ENCODE peak calls at places on chromosomes 11 and 22, in nine cellular contexts. Y is activated CD4-positive, alpha-beta T cell treated with anti-CD3 and anti-CD28 coated beads, Interleukin-2, amount 50 U/mL, for 48 hours; D is anterior cingulate cortex; G is GOT3; B is heart left ventricle; Z is stimulated activated CD8-positive, alpha-beta memory T cell treated with anti-CD3 and anti-CD28 coated beads, Interleukin-15, amount 100 ng/mL, for 1 hour; T is WTC11; L is GM10248; P is NCI-H1105 treated with DMSO at 0.1 percent for 48 hours. H is an unnamed sample.

GRCh38 chr11:109853156-109853776 is 239.9 kb upstream of the ZC3H12C start:
- DNase-seq in Y (no peak), D (no peak), G (no peak), B (no peak), Z (no peak), T (no peak), L (peak), P (peak), H (no peak)

GRCh38 chr11:17267576-17267975 is 9.0 kb upstream of the NUCB2 start:
- DNase-seq in Y (no peak), D (no peak), G (no peak), B (no peak), Z (no peak), T (no peak), L (no peak), P (no peak), H (no peak)

GRCh38 chr22:20863356-20863755 is 4.5 kb downstream of the SNAP29 start:
- DNase-seq in Y (no peak), D (no peak), G (no peak), B (no peak), Z (no peak), T (no peak), L (no peak), P (no peak), H (no peak)

GRCh38 chr11:85746640-85747039 is 60.6 kb upstream of the CCDC89 start:
- DNase-seq in Y (no peak), D (no peak), G (no peak), B (no peak), Z (no peak), T (no peak), L (no peak), P (no peak), H (no peak)

GRCh38 chr22:44894782-44895181 is 115.0 kb downstream of the PHF21B start:
- DNase-seq in Y (no peak), D (no peak), G (no peak), B (no peak), Z (no peak), T (no peak), L (no peak), P (no peak), H (peak)

GRCh38 chr11:71936825-71937224 is 8.0 kb downstream of the RNF121 start:
- DNase-seq in Y (no peak), D (no peak), G (no peak), B (no peak), Z (no peak), T (no peak), L (no peak), P (no peak), H (no peak)

GRCh38 chr11:61696602-61697001 is 16.4 kb downstream of the DAGLA start:
- DNase-seq in Y (no peak), D (no peak), G (no peak), B (no peak), Z (no peak), T (no peak), L (no peak), P (no peak), H (no peak)

GRCh38 chr11:107370390-107370789 is 87.2 kb downstream of the CWF19L2 start:
- DNase-seq in Y (no peak), D (no peak), G (no peak), B (no peak), Z (no peak), T (no peak), L (no peak), P (no peak), H (no peak)

GRCh38 chr11:75966546-75967287 is 151.7 kb downstream of the UVRAG start:
- DNase-seq in Y (no peak), D (no peak), G (no peak), B (no peak), Z (no peak), T (no peak), L (peak), P (no peak), H (no peak)

GRCh38 chr11:104443387-104443786 is 279.4 kb upstream of the PDGFD start:
- DNase-seq in Y (no peak), D (no peak), G (no peak), B (no peak), Z (no peak), T (no peak), L (no peak), P (peak), H (no peak)

GRCh38 chr11:62839050-62840015 is at the start of gene WDR74:
- DNase-seq in Y (peak), D (peak), G (no peak), B (peak), Z (peak), T (peak), L (peak), P (peak), H (peak)

GRCh38 chr22:39955675-39956074 is 4.5 kb upstream of the TMA7B start:
- DNase-seq in Y (no peak), D (no peak), G (no peak), B (no peak), Z (no peak), T (no peak), L (no peak), P (no peak), H (no peak)

GRCh38 chr22:44620129-44620840 is 81.7 kb upstream of the PRR5 start:
- DNase-seq in Y (peak), D (peak), G (no peak), B (peak), Z (peak), T (peak), L (peak), P (peak), H (peak)

GRCh38 chr11:83007909-83008580 is 63.7 kb downstream of the RAB30 start:
- DNase-seq in Y (no peak), D (peak), G (no peak), B (peak), Z (no peak), T (peak), L (peak), P (peak), H (peak)

GRCh38 chr11:120523196-120523595 is 11.6 kb downstream of the GRIK4 start:
- DNase-seq in Y (no peak), D (no peak), G (no peak), B (no peak), Z (no peak), T (no peak), L (no peak), P (peak), H (peak)

GRCh38 chr22:50674606-50675552 is 2.3 kb downstream of the SHANK3 start:
- DNase-seq in Y (peak), D (no peak), G (no peak), B (no peak), Z (no peak), T (peak), L (peak), P (peak), H (peak)

GRCh38 chr11:2796508-2797180 is 88.9 kb downstream of the CDKN1C start:
- DNase-seq in Y (no peak), D (no peak), G (no peak), B (peak), Z (no peak), T (peak), L (no peak), P (no peak), H (no peak)

GRCh38 chr11:94895451-94895850 is 77.9 kb downstream of the CWC15 start:
- DNase-seq in Y (no peak), D (no peak), G (no peak), B (no peak), Z (no peak), T (no peak), L (no peak), P (no peak), H (no peak)

GRCh38 chr11:35058318-35058717 is 80.7 kb upstream of the CD44 start:
- DNase-seq in Y (no peak), D (no peak), G (no peak), B (no peak), Z (no peak), T (no peak), L (no peak), P (no peak), H (no peak)

GRCh38 chr11:28924007-28924406 is 815.8 kb downstream of the METTL15 start:
- DNase-seq in Y (no peak), D (no peak), G (no peak), B (no peak), Z (no peak), T (no peak), L (no peak), P (no peak), H (no peak)